ENCODE peak calls at places on chromosomes 12 and 14, in ten cellular contexts. G is adrenal gland, D is breast epithelium, I is uterus, S is ovary, M is body of pancreas, Y is thyroid gland, H is heart left ventricle, L is GM12892, T is gastrocnemius medialis. P is an unnamed sample.

GRCh38 chr14:85437143-85437542 is 92.8 kb upstream of the FLRT2 start:
- DNase-seq in M (peak), Y (no peak), S (no peak), H (no peak), D (no peak), L (no peak), I (no peak), G (no peak), T (no peak), P (no peak)

GRCh38 chr12:66217342-66217929 is 28.4 kb downstream of the IRAK3 start:
- DNase-seq in T (no peak), H (no peak), M (no peak), D (no peak), S (no peak), I (no peak), G (no peak), Y (no peak), L (no peak), P (no peak)

GRCh38 chr12:87801860-87802720 is 227.1 kb downstream of the C12orf50 start:
- DNase-seq in S (no peak), M (peak), T (no peak), D (no peak), I (no peak), H (no peak), L (no peak), Y (peak), G (no peak), P (no peak)

GRCh38 chr12:20950248-20950647 is 139.7 kb downstream of the SLCO1B3 start:
- DNase-seq in Y (no peak), G (no peak), D (no peak), I (no peak), T (no peak), M (peak), L (no peak), H (no peak), S (no peak), P (no peak)

GRCh38 chr14:66076166-66076565 is 410.0 kb upstream of the CCDC196 start:
- DNase-seq in I (no peak), H (no peak), G (no peak), Y (no peak), L (no peak), S (no peak), M (no peak), T (no peak), D (no peak), P (no peak)

GRCh38 chr12:27560126-27560525 is 36.1 kb downstream of the PPFIBP1 start:
- DNase-seq in Y (no peak), M (no peak), G (no peak), H (no peak), S (no peak), I (no peak), D (no peak), L (no peak), T (no peak), P (no peak)

GRCh38 chr12:4584281-4584680 is 22.3 kb downstream of the DYRK4 start:
- DNase-seq in T (no peak), D (no peak), M (no peak), S (no peak), H (no peak), Y (no peak), L (no peak), I (no peak), G (no peak), P (no peak)

GRCh38 chr12:41531147-41531829 is 343.2 kb downstream of the PDZRN4 start:
- DNase-seq in T (peak), H (peak), D (no peak), S (no peak), Y (no peak), I (peak), G (no peak), L (no peak), M (peak), P (no peak)

GRCh38 chr14:98227000-98227726 is 1044.8 kb downstream of the BCL11B start:
- DNase-seq in Y (no peak), T (no peak), G (no peak), S (no peak), H (no peak), I (no peak), D (no peak), M (no peak), L (peak), P (no peak)

GRCh38 chr14:80304125-80304766 is 92.9 kb upstream of the DIO2 start:
- DNase-seq in S (no peak), H (no peak), Y (no peak), L (no peak), G (no peak), I (no peak), T (peak), D (no peak), M (no peak), P (no peak)

GRCh38 chr12:18799561-18799960 is 61.6 kb downstream of the CAPZA3 start:
- DNase-seq in I (no peak), G (no peak), M (no peak), Y (no peak), L (no peak), S (no peak), T (no peak), D (no peak), H (no peak), P (no peak)

GRCh38 chr14:46818147-46818546 is 166.6 kb upstream of the RPL10L start:
- DNase-seq in H (no peak), S (no peak), M (no peak), L (no peak), G (no peak), Y (no peak), D (no peak), I (no peak), T (no peak), P (no peak)

GRCh38 chr14:28975084-28975483 is 208.5 kb downstream of the FOXG1 start:
- DNase-seq in T (no peak), G (no peak), S (no peak), Y (no peak), D (no peak), M (no peak), H (no peak), L (no peak), I (no peak), P (no peak)

GRCh38 chr14:56995010-56995409 is 184.7 kb upstream of the OTX2 start:
- DNase-seq in M (no peak), T (no peak), H (no peak), G (no peak), Y (no peak), D (no peak), S (no peak), L (no peak), I (no peak), P (no peak)

GRCh38 chr12:124053855-124054254 is 80.8 kb downstream of the ZNF664 start:
- DNase-seq in G (peak), M (peak), D (no peak), T (peak), I (peak), H (peak), Y (peak), L (no peak), S (peak), P (no peak)

GRCh38 chr12:117933545-117933944 is 35.2 kb downstream of the KSR2 start:
- DNase-seq in H (no peak), T (no peak), M (no peak), S (no peak), D (no peak), G (no peak), L (no peak), I (no peak), Y (no peak), P (no peak)

GRCh38 chr12:7497661-7498060 is 5.9 kb downstream of the CD163 start:
- DNase-seq in Y (no peak), H (no peak), L (no peak), S (no peak), I (no peak), M (no peak), T (no peak), D (no peak), G (no peak), P (no peak)

GRCh38 chr12:7602287-7602686 is 63.4 kb downstream of the APOBEC1 start:
- DNase-seq in S (no peak), M (no peak), G (no peak), D (no peak), I (no peak), T (no peak), H (no peak), Y (no peak), L (no peak), P (no peak)

GRCh38 chr12:1696800-1697199 is 5.9 kb downstream of the ADIPOR2 start:
- DNase-seq in G (no peak), M (no peak), T (no peak), Y (no peak), S (no peak), I (no peak), L (no peak), D (no peak), H (no peak), P (no peak)

GRCh38 chr14:93092606-93093556 is 22.8 kb downstream of the ITPK1 start:
- DNase-seq in Y (no peak), S (no peak), I (no peak), M (no peak), L (no peak), G (no peak), D (no peak), H (peak), T (no peak), P (no peak)

GRCh38 chr14:58243790-58244555 is 670 bp upstream of the PSMA3 start:
- DNase-seq in L (no peak), S (no peak), M (peak), G (no peak), D (no peak), Y (peak), T (no peak), I (no peak), H (no peak), P (no peak)

GRCh38 chr12:5022465-5023061 is 21.1 kb upstream of the KCNA5 start:
- DNase-seq in D (peak), L (peak), T (no peak), S (no peak), Y (peak), I (no peak), H (peak), M (peak), G (peak), P (peak)

GRCh38 chr12:93198086-93198485 is 179.6 kb upstream of the NUDT4 start:
- DNase-seq in T (peak), L (no peak), Y (no peak), G (peak), I (peak), D (no peak), M (no peak), S (no peak), H (no peak), P (peak)

GRCh38 chr12:11943919-11944318 is 126.8 kb upstream of the BCL2L14 start:
- DNase-seq in G (no peak), Y (no peak), I (no peak), L (no peak), T (no peak), M (no peak), S (no peak), H (no peak), D (no peak), P (no peak)

GRCh38 chr14:89455412-89455811 is 38.4 kb upstream of the FOXN3 start:
- DNase-seq in H (no peak), L (no peak), I (no peak), D (no peak), S (no peak), G (no peak), M (peak), T (no peak), Y (no peak), P (no peak)

GRCh38 chr14:90739318-90740077 is 76.7 kb downstream of the TTC7B start:
- DNase-seq in S (no peak), L (no peak), G (no peak), H (no peak), Y (no peak), D (no peak), T (peak), M (no peak), I (no peak), P (no peak)

GRCh38 chr12:132774646-132775275 is 13.1 kb upstream of the ANKLE2 start:
- DNase-seq in H (no peak), S (no peak), M (no peak), L (no peak), Y (no peak), I (no peak), G (no peak), D (no peak), T (no peak), P (no peak)

GRCh38 chr14:100649173-100649519 is 61.9 kb upstream of the BEGAIN start:
- DNase-seq in G (no peak), L (no peak), M (peak), D (no peak), T (no peak), I (no peak), H (no peak), Y (no peak), S (no peak), P (no peak)

GRCh38 chr12:47054659-47055058 is 24.8 kb upstream of the PCED1B start:
- DNase-seq in T (no peak), Y (no peak), G (no peak), I (no peak), S (no peak), D (no peak), L (no peak), H (no peak), M (no peak), P (no peak)

GRCh38 chr14:24117179-24117578 is 2.4 kb upstream of the NRL start:
- DNase-seq in G (no peak), I (no peak), L (no peak), Y (no peak), T (no peak), D (no peak), H (no peak), M (peak), S (no peak), P (no peak)

GRCh38 chr14:101855958-101856357 is 94.4 kb downstream of the PPP2R5C start:
- DNase-seq in T (no peak), S (no peak), I (no peak), Y (no peak), L (no peak), D (no peak), M (no peak), H (no peak), G (no peak), P (no peak)

DNA sequence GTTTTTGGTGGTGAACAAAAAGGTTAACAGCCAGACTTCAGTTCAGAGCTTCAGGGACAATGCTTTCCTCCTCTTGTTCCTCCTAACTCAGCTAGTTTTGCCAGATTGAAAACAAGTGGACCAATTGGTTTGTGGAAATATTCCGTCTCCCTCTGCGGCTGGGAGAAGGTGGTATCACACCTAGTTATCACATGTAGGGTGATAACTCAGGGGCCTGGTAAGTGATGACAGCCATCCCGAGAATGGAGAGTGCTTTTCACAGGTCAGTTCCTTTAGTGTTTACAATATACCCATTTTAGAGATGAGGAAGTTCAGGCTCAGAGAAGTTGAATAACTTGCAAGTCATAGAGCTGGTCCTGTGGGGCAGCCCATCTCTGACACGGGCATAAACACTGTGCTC is 60.7 kb upstream of the DICER1 start:
- DNase-seq in L (no peak), T (no peak), D (no peak), Y (no peak), G (no peak), I (no peak), M (no peak), S (no peak), H (no peak), P (no peak)
- TF ChIP-seq POLR2A in L (no peak), T (no peak), D (no peak), Y (no peak), G (no peak), I (no peak), M (no peak), S (no peak), H (no peak), P (no peak)

GRCh38 chr12:51368640-51369517 is 22.3 kb downstream of the GALNT6 start:
- DNase-seq in H (no peak), G (no peak), I (no peak), T (peak), Y (peak), L (peak), S (no peak), M (peak), D (no peak), P (no peak)
- TF ChIP-seq POLR2A in H (no peak), G (no peak), I (no peak), T (no peak), Y (no peak), L (peak), S (no peak), M (no peak), D (no peak), P (no peak)

DNA sequence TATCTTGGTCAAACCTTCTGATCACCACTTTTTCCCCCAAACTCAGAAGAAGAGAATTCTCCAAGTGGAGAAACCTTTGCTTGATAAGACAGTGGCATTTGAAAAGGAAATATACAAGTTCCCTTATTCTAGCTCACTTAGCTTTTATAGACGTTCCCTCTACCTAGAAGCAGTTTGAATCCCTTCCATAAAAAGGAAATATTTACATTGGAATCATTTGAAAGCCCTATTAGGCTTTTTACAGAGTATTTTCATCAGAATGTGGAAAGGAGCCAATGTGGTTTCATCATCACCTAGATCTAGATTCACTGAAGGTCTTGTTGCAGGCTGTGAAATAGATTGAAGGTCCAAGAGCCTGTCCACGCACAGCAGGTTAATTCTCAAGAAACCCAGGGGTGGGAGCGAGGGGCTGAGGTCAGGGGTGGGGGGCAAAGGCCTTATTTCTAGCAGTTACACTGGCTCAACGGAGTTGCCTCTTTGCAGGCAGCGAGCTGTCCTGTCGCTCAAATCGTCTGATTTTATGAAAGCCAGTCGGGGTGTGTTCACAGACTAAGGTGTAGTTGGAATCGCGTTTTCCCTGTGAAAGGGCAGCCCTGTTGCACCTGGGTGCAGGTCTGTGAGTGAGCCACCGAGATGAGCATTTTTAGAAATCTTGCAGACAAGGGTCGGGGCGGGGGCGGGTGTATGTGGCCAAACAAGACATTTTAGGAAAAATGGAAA is 45.6 kb downstream of the AACS start:
- DNase-seq in G (no peak), S (no peak), T (no peak), L (no peak), M (no peak), Y (no peak), H (no peak), D (no peak), I (no peak), P (no peak)
- TF ChIP-seq POLR2A in G (no peak), S (no peak), T (no peak), L (no peak), M (no peak), Y (no peak), H (no peak), D (no peak), I (no peak), P (no peak)

GRCh38 chr14:73721101-73721821 is 7.1 kb upstream of the PNMA1 start:
- DNase-seq in H (no peak), D (no peak), Y (no peak), M (no peak), G (no peak), S (peak), T (no peak), I (no peak), L (no peak), P (no peak)
- TF ChIP-seq POLR2A in H (no peak), D (no peak), Y (no peak), M (no peak), G (no peak), S (no peak), T (no peak), I (no peak), L (peak), P (no peak)

GRCh38 chr12:112134731-112135130 is 9.4 kb downstream of the TRAFD1 start:
- DNase-seq in S (no peak), L (no peak), T (no peak), Y (no peak), G (no peak), M (no peak), H (no peak), D (no peak), I (no peak), P (no peak)

GRCh38 chr12:112130461-112130998 is 5.2 kb downstream of the TRAFD1 start:
- DNase-seq in G (no peak), H (no peak), Y (no peak), T (no peak), L (no peak), M (no peak), S (no peak), I (no peak), D (no peak), P (no peak)

GRCh38 chr12:112131686-112132085 is 6.3 kb downstream of the TRAFD1 start:
- DNase-seq in G (no peak), T (no peak), H (no peak), I (no peak), Y (no peak), M (no peak), S (no peak), D (no peak), L (no peak), P (no peak)

GRCh38 chr12:112133418-112133817 is 8.1 kb downstream of the TRAFD1 start:
- DNase-seq in T (no peak), D (no peak), H (no peak), S (no peak), I (no peak), L (no peak), Y (no peak), M (no peak), G (no peak), P (no peak)
- TF ChIP-seq POLR2A in T (no peak), D (no peak), H (no peak), S (no peak), I (no peak), L (no peak), Y (no peak), M (no peak), G (no peak), P (no peak)

GRCh38 chr14:35341454-35342159 is 49.4 kb downstream of the PSMA6 start:
- DNase-seq in I (peak), M (peak), Y (peak), L (no peak), T (peak), D (peak), H (peak), G (peak), S (peak), P (peak)
- TF ChIP-seq POLR2A in I (peak), M (peak), Y (no peak), L (no peak), T (peak), D (no peak), H (no peak), G (peak), S (peak), P (no peak)

GRCh38 chr14:71319646-71320045 is 412.4 kb downstream of the PCNX1 start:
- DNase-seq in T (no peak), L (no peak), S (peak), H (no peak), D (peak), Y (no peak), I (peak), G (no peak), M (peak), P (no peak)

GRCh38 chr14:71320107-71320733 is 413.0 kb downstream of the PCNX1 start:
- DNase-seq in M (peak), D (peak), L (peak), I (peak), Y (peak), T (peak), G (peak), H (peak), S (peak), P (peak)

GRCh38 chr14:71321556-71322315 is 414.5 kb downstream of the PCNX1 start:
- DNase-seq in S (no peak), T (no peak), I (no peak), Y (peak), H (no peak), G (peak), L (no peak), D (peak), M (peak), P (no peak)

GRCh38 chr14:71322660-71323250 is 415.5 kb downstream of the PCNX1 start:
- DNase-seq in D (no peak), G (no peak), M (peak), H (no peak), Y (peak), I (no peak), L (no peak), S (no peak), T (no peak), P (no peak)

GRCh38 chr14:71320734-71321555 is 413.7 kb downstream of the PCNX1 start:
- DNase-seq in H (peak), G (peak), T (peak), I (peak), Y (peak), M (peak), S (peak), D (peak), L (peak), P (peak)
- TF ChIP-seq POLR2A in H (no peak), G (peak), T (no peak), I (peak), Y (no peak), M (peak), S (peak), D (peak), L (no peak), P (peak)

GRCh38 chr12:119668315-119668651 is 350 bp downstream of the PRKAB1 start:
- DNase-seq in S (no peak), I (no peak), G (no peak), M (no peak), D (no peak), L (no peak), T (no peak), Y (no peak), H (no peak), P (no peak)

GRCh38 chr12:119666226-119666808 is 1.6 kb upstream of the PRKAB1 start:
- DNase-seq in L (no peak), T (no peak), G (no peak), Y (no peak), S (no peak), M (no peak), D (no peak), H (no peak), I (no peak), P (no peak)

GRCh38 chr12:119669744-119670472 is 2.0 kb downstream of the PRKAB1 start:
- DNase-seq in H (no peak), Y (no peak), I (no peak), S (no peak), G (no peak), T (no peak), L (no peak), M (peak), D (no peak), P (no peak)

GRCh38 chr12:119666900-119667576 is 895 bp upstream of the PRKAB1 start:
- DNase-seq in S (no peak), T (no peak), M (no peak), D (no peak), L (no peak), G (no peak), I (no peak), H (no peak), Y (no peak), P (no peak)

GRCh38 chr12:119667577-119668314 is at the start of gene PRKAB1:
- DNase-seq in G (peak), H (peak), M (peak), Y (peak), S (peak), T (peak), L (peak), I (peak), D (peak), P (peak)
- TF ChIP-seq POLR2A in G (peak), H (no peak), M (peak), Y (no peak), S (no peak), T (peak), L (peak), I (peak), D (peak), P (peak)

P was measured in H54.